ENCODE peak calls at places on chromosomes 16 and 17, in seven cellular contexts. H is effector memory CD4-positive, alpha-beta T cell; R is cardiac muscle cell; G is thoracic aorta; D is upper lobe of right lung; O is OCI-LY7; F is fibroblast of lung. N is an unnamed sample.

GRCh38 chr17:78265121-78265520 is 33.7 kb downstream of the TMEM235 start:
- DNase-seq in R (no peak), G (no peak), O (no peak), H (no peak), D (no peak), F (no peak), N (no peak)

GRCh38 chr16:5235119-5235518 is 137.5 kb upstream of the EEF2KMT start:
- DNase-seq in R (no peak), O (no peak), G (no peak), H (no peak), D (no peak), F (no peak), N (no peak)

GRCh38 chr16:22787456-22788189 is 26.3 kb upstream of the HS3ST2 start:
- DNase-seq in R (no peak), O (no peak), D (no peak), H (no peak), F (peak), G (no peak), N (no peak)

GRCh38 chr17:8235676-8236075 is 12.2 kb downstream of the CTC1 start:
- DNase-seq in F (no peak), R (no peak), D (no peak), O (no peak), G (no peak), H (no peak), N (no peak)

GRCh38 chr17:32103476-32104113 is 38.7 kb upstream of the RHOT1 start:
- DNase-seq in G (no peak), H (no peak), D (no peak), F (peak), R (peak), O (no peak), N (no peak)

GRCh38 chr17:58330997-58331814 is 2.6 kb upstream of the TSPOAP1 start:
- DNase-seq in F (no peak), R (no peak), D (peak), G (no peak), O (peak), H (peak), N (no peak)

GRCh38 chr16:87314990-87315420 is 2.2 kb downstream of the C16orf95 start:
- DNase-seq in R (no peak), H (no peak), D (no peak), O (no peak), F (no peak), G (no peak), N (no peak)

GRCh38 chr16:65002265-65002664 is 119.6 kb downstream of the CDH11 start:
- DNase-seq in G (no peak), H (no peak), D (no peak), R (peak), O (no peak), F (peak), N (no peak)

GRCh38 chr17:47072881-47073280 is 93.8 kb upstream of the RPRML start:
- DNase-seq in D (no peak), G (no peak), F (peak), R (no peak), H (no peak), O (no peak), N (no peak)

GRCh38 chr16:54193656-54194007 is 93.0 kb downstream of the IRX3 start:
- DNase-seq in G (peak), O (peak), H (no peak), F (peak), R (peak), D (peak), N (no peak)

GRCh38 chr17:73641779-73642580 is 2.3 kb downstream of the SDK2 start:
- DNase-seq in R (no peak), G (no peak), F (no peak), H (no peak), O (peak), D (peak), N (no peak)

GRCh38 chr16:22001591-22001990 is 675 bp upstream of the PDZD9 start:
- DNase-seq in F (peak), D (no peak), H (no peak), O (no peak), R (peak), G (no peak), N (no peak)

GRCh38 chr16:70553645-70554044 is 30.0 kb downstream of the SF3B3 start:
- DNase-seq in O (no peak), H (no peak), F (peak), G (no peak), R (peak), D (no peak), N (no peak)

GRCh38 chr17:9360610-9361571 is 214.7 kb downstream of the STX8 start:
- DNase-seq in H (no peak), O (no peak), R (peak), D (no peak), G (no peak), F (peak), N (no peak)

GRCh38 chr16:50266337-50267091 is at the start of gene ADCY7:
- DNase-seq in G (no peak), D (peak), O (peak), H (peak), F (peak), R (peak), N (peak)

GRCh38 chr17:75500419-75501216 is 14.7 kb downstream of the CASKIN2 start:
- DNase-seq in D (no peak), O (no peak), R (no peak), H (no peak), F (no peak), G (no peak), N (no peak)

GRCh38 chr17:42849451-42850157 is 1.4 kb upstream of the AOC3 start:
- DNase-seq in D (no peak), O (no peak), R (peak), F (no peak), G (no peak), H (no peak), N (no peak)

GRCh38 chr17:16419074-16419928 is 3.9 kb downstream of the TRPV2 start:
- DNase-seq in G (no peak), F (peak), D (no peak), R (peak), H (peak), O (no peak), N (no peak)

GRCh38 chr16:4763791-4764190 is 3.2 kb downstream of the ZNF500 start:
- DNase-seq in D (no peak), G (no peak), F (no peak), O (no peak), H (no peak), R (no peak), N (no peak)

GRCh38 chr16:85891033-85891775 is 7.8 kb upstream of the IRF8 start:
- DNase-seq in H (no peak), O (no peak), D (no peak), F (peak), R (no peak), G (no peak), N (no peak)

GRCh38 chr16:50299508-50300105 is 33.3 kb downstream of the ADCY7 start:
- DNase-seq in O (no peak), D (peak), G (no peak), H (no peak), F (no peak), R (no peak), N (no peak)

GRCh38 chr17:57552114-57552601 is 192.9 kb downstream of the CCDC182 start:
- DNase-seq in H (no peak), G (no peak), F (peak), D (no peak), O (peak), R (peak), N (peak)

GRCh38 chr17:40097931-40098845 is 2.2 kb downstream of the NR1D1 start:
- DNase-seq in G (peak), D (peak), H (no peak), O (no peak), F (peak), R (peak), N (peak)

GRCh38 chr17:32769846-32770245 is 107.1 kb downstream of the MYO1D start:
- DNase-seq in D (no peak), O (no peak), R (no peak), F (no peak), H (no peak), G (no peak), N (no peak)

GRCh38 chr17:10177921-10178788 is 20.3 kb downstream of the GAS7 start:
- DNase-seq in D (no peak), O (no peak), F (peak), R (peak), G (no peak), H (no peak), N (no peak)

GRCh38 chr17:78862073-78863023 is 21.7 kb upstream of the USP36 start:
- DNase-seq in F (peak), D (peak), O (no peak), G (peak), H (no peak), R (peak), N (no peak)

GRCh38 chr17:10787306-10788020 is 16.4 kb downstream of the TMEM238L start:
- DNase-seq in F (no peak), O (no peak), D (no peak), H (no peak), G (no peak), R (no peak), N (no peak)

GRCh38 chr16:85982563-85982939 is 83.6 kb downstream of the IRF8 start:
- DNase-seq in R (no peak), H (no peak), D (peak), O (no peak), F (no peak), G (no peak), N (no peak)

GRCh38 chr17:55641559-55642160 is 81.0 kb downstream of the TMEM100 start:
- DNase-seq in R (peak), F (peak), D (peak), O (peak), G (no peak), H (no peak), N (no peak)

GRCh38 chr17:170130-170654 is 11.3 kb downstream of the DOC2B start:
- DNase-seq in H (no peak), O (no peak), D (no peak), G (no peak), R (no peak), F (no peak), N (no peak)

GRCh38 chr17:40311575-40311974 is 2.6 kb downstream of the RARA start:
- DNase-seq in H (no peak), G (no peak), F (no peak), R (no peak), D (peak), O (no peak), N (no peak)

GRCh38 chr16:29987371-29988085 is 7.9 kb downstream of the HIRIP3 start:
- DNase-seq in G (no peak), O (no peak), H (no peak), D (peak), F (no peak), R (no peak), N (no peak)

GRCh38 chr16:84686702-84687298 is 13.0 kb upstream of the USP10 start:
- DNase-seq in H (no peak), O (peak), F (no peak), G (no peak), R (no peak), D (no peak), N (no peak)

GRCh38 chr17:39365252-39365651 is 36.2 kb downstream of the FBXL20 start:
- DNase-seq in F (peak), R (peak), H (no peak), D (no peak), G (no peak), O (no peak), N (no peak)

GRCh38 chr17:251531-251930 is 70.1 kb upstream of the DOC2B start:
- DNase-seq in O (no peak), R (no peak), D (peak), H (no peak), G (no peak), F (no peak), N (no peak)

GRCh38 chr17:6020376-6021010 is 49.7 kb upstream of the WSCD1 start:
- DNase-seq in O (no peak), F (no peak), G (no peak), R (no peak), H (no peak), D (no peak), N (no peak)

GRCh38 chr16:10308305-10309193 is 77.3 kb upstream of the ATF7IP2 start:
- DNase-seq in G (no peak), D (no peak), F (no peak), H (no peak), O (no peak), R (no peak), N (no peak)
- H3K27ac ChIP-seq in G (no peak), D (no peak), F (no peak), H (no peak), O (no peak), R (peak), N (no peak)

GRCh38 chr17:4511199-4511932 is 12.7 kb downstream of the SPNS2 start:
- DNase-seq in R (no peak), D (no peak), G (no peak), O (no peak), F (no peak), H (no peak), N (no peak)
- H3K27ac ChIP-seq in R (no peak), D (peak), G (peak), O (no peak), F (no peak), H (no peak), N (peak)

DNA sequence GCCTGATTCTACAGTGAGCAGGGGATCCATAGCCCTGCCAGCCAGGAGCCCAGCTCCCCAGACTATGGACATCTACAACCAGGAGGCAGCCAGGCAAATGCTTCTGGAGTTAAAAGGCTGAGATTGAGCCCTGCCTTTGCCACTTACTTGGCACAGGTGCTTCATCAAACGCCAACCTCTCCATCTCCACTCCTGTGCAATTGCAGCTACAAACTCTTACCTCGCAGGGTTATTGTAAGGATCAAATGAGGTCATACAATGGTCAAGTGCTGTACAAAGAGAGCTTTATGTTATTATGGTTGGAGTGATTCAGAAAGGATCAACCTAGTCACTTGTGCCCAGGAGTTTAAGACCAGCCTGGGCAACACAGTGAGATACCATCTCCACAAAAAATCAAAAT is 9.8 kb upstream of the MYO18A start:
- DNase-seq in F (no peak), R (no peak), H (no peak), G (no peak), O (no peak), D (no peak), N (no peak)
- H3K27ac ChIP-seq in F (no peak), R (no peak), H (no peak), G (no peak), O (no peak), D (no peak), N (no peak)

GRCh38 chr16:55480228-55480655 is 1.2 kb downstream of the MMP2 start:
- DNase-seq in O (no peak), G (peak), D (peak), F (peak), H (no peak), R (peak), N (no peak)

GRCh38 chr16:55478827-55479559 is at the start of gene MMP2:
- DNase-seq in O (no peak), G (no peak), F (peak), D (peak), H (no peak), R (peak), N (no peak)

GRCh38 chr16:55476625-55477533 is 2.1 kb upstream of the MMP2 start:
- DNase-seq in O (no peak), F (no peak), H (no peak), D (no peak), G (no peak), R (no peak), N (no peak)

GRCh38 chr16:55482056-55482455 is 3.1 kb downstream of the MMP2 start:
- DNase-seq in D (no peak), R (no peak), F (peak), G (no peak), O (no peak), H (no peak), N (no peak)

DNA sequence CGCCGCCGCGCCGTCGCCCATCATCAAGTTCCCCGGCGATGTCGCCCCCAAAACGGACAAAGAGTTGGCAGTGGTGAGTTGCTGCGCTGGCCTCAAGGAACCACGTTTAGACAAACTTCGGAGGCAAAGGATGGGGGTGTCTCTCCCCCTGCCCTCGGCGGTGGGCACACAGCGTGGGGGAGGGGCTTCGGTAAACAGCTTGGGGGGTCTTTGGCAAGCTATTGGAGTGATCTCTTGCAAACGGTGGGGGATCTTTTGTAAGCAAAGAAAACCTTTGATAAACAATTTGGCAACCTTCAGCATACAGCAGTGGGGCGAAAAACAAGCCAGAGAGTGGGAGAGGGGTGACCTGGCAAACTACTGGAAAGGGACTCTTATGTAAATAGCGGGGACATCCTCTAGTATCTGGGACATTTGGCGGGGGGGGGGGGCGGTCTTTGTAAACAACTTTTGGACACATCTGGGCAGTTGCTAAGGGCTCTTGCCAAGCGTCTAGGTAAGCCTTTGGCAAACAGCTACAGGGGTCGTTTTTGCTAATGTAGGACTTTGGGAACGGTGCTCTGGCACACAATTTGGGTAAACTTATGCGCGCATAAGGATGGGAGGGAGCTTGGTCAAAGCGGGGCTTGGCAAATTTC is 681 bp downstream of the MMP2 start:
- DNase-seq in H (no peak), F (no peak), R (peak), O (no peak), D (no peak), G (no peak), N (no peak)
- H3K27ac ChIP-seq in H (no peak), F (peak), R (no peak), O (no peak), D (peak), G (peak), N (peak)